ENCODE peak calls at places on chromosome 13, in five cellular contexts. W, X, C, U and J are unnamed samples.

GRCh38 chr13:83220241-83220640 is 662.0 kb downstream of the SLITRK1 start:
- DNase-seq in X (no peak), U (no peak), W (no peak), C (no peak), J (peak; percentile 19)

GRCh38 chr13:95315752-95316151 is 14.5 kb upstream of the ABCC4 start:
- DNase-seq in X (no peak), W (no peak), C (no peak), U (no peak), J (no peak)

GRCh38 chr13:49258097-49258796 is 10.5 kb downstream of the CDADC1 start:
- DNase-seq in U (no peak), C (no peak), X (no peak), W (no peak), J (no peak)

GRCh38 chr13:97559981-97560380 is 126.0 kb downstream of the RAP2A start:
- DNase-seq in X (no peak), U (no peak), C (no peak), W (no peak), J (no peak)

GRCh38 chr13:110319774-110320509 is 12.9 kb downstream of the COL4A2 start:
- DNase-seq in X (peak; percentile 87), C (peak; percentile 16), U (no peak), W (no peak), J (no peak)

GRCh38 chr13:47672982-47673670 is 327.9 kb downstream of the SUCLA2 start:
- DNase-seq in W (peak; percentile 75), U (no peak), X (peak; percentile 87), C (no peak), J (peak; percentile 66)

GRCh38 chr13:42337808-42338600 is 66.1 kb downstream of the AKAP11 start:
- DNase-seq in U (no peak), W (no peak), C (no peak), X (no peak), J (no peak)

GRCh38 chr13:33070713-33071112 is 54.5 kb downstream of the KL start:
- DNase-seq in U (no peak), X (no peak), C (no peak), W (no peak), J (no peak)

GRCh38 chr13:43908156-43909126 is 28.7 kb downstream of the LACC1 start:
- DNase-seq in W (peak; percentile 55), U (no peak), X (peak; percentile 61), C (no peak), J (peak; percentile 80)

GRCh38 chr13:60617863-60618733 is 221.1 kb downstream of the TDRD3 start:
- DNase-seq in W (no peak), X (peak; percentile 27), U (no peak), C (no peak), J (peak; percentile 27)

GRCh38 chr13:50990540-50991506 is 81.2 kb downstream of the RNASEH2B start:
- DNase-seq in W (peak; percentile 52), U (no peak), C (no peak), X (peak; percentile 56), J (peak; percentile 34)

GRCh38 chr13:59480398-59480797 is 683.3 kb downstream of the DIAPH3 start:
- DNase-seq in X (no peak), W (no peak), C (no peak), U (no peak), J (no peak)

GRCh38 chr13:106311004-106311403 is 224.5 kb downstream of the EFNB2 start:
- DNase-seq in C (no peak), X (no peak), W (no peak), U (no peak), J (no peak)